ENCODE peak calls at places on chromosomes 6 and 20, in nine cellular contexts. D is endothelial cell of umbilical vein, A is HepG2, X is WTC11, W is A549, P is HCT116, B is SK-N-SH, R is K562, S is GM12878. M is an unnamed sample.

GRCh38 chr6:99348823-99349619 is 453 bp downstream of the FAXC start:
- DNase-seq in W (no peak), S (no peak), X (peak), B (peak), A (no peak), D (no peak), R (peak), P (no peak), M (no peak)

GRCh38 chr6:27814665-27815424 is 97.4 kb downstream of the OR2B2 start:
- DNase-seq in B (peak), P (peak), X (peak), D (peak), S (peak), W (no peak), R (no peak), A (peak), M (peak)

GRCh38 chr6:37781788-37782187 is 37.7 kb upstream of the ZFAND3 start:
- DNase-seq in X (no peak), W (no peak), P (no peak), B (no peak), D (no peak), R (no peak), S (no peak), A (no peak), M (no peak)

GRCh38 chr6:164322533-164322932 is 908.0 kb downstream of the QKI start:
- DNase-seq in W (no peak), R (no peak), P (no peak), X (no peak), S (no peak), B (no peak), D (peak), A (no peak), M (no peak)

GRCh38 chr20:46270977-46271744 is 37.1 kb downstream of the CDH22 start:
- DNase-seq in B (no peak), W (no peak), P (no peak), A (no peak), D (no peak), R (no peak), X (no peak), S (no peak), M (no peak)

GRCh38 chr20:846894-847278 is 13.4 kb downstream of the FAM110A start:
- DNase-seq in R (no peak), A (no peak), D (no peak), X (no peak), B (no peak), W (no peak), S (no peak), P (no peak), M (peak)

GRCh38 chr6:51842487-51843469 is 244.6 kb downstream of the PKHD1 start:
- DNase-seq in D (no peak), W (no peak), S (no peak), P (no peak), R (no peak), A (peak), B (no peak), X (no peak), M (no peak)

GRCh38 chr20:4216866-4217265 is 201.5 kb upstream of the RNF24 start:
- DNase-seq in S (no peak), P (no peak), R (no peak), W (no peak), D (no peak), X (no peak), B (no peak), A (no peak), M (no peak)

GRCh38 chr6:107490568-107491058 is 696 bp downstream of the SOBP start:
- DNase-seq in A (no peak), W (no peak), X (no peak), R (no peak), B (peak), P (no peak), D (no peak), S (no peak), M (peak)

GRCh38 chr20:63538204-63539091 is 1.3 kb upstream of the PTK6 start:
- DNase-seq in R (no peak), A (peak), D (no peak), P (no peak), S (no peak), B (no peak), X (peak), W (peak), M (no peak)

GRCh38 chr6:158923801-158924498 is 76.1 kb downstream of the RSPH3 start:
- DNase-seq in R (no peak), P (no peak), B (no peak), W (no peak), S (no peak), X (no peak), A (no peak), D (no peak), M (no peak)

GRCh38 chr6:161439093-161439492 is 165.2 kb upstream of the AGPAT4 start:
- DNase-seq in D (peak), B (no peak), P (peak), X (no peak), S (no peak), A (no peak), W (peak), R (peak), M (no peak)

DNA sequence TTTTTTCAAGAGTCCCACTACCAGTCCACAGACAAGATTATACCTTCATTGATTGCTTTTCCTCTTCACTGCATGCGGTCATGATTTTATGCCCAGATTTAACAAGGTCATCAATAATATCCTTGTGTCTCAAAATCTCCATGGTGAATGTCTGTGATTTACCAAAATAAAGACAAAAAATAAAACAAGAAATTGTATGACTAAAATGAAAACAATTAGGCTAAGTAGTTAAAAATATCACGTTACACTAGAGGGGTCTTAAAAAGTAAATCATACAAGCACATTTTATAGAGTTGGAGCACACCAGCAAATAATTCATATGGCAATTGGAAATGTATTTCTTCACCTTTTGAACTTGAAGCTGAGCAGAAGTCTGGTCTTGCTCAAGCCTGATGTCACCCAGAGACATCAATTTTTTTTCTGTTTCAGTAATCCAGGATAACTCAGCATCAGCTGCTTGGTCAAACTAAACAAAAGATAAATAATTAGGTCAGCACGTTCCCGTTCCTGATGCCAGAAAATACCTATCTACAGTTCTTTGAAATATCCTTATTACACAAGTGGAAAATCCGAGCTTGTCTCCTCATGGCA is 125.4 kb downstream of the DST start:
- DNase-seq in A (no peak), W (no peak), R (no peak), P (no peak), X (no peak), B (no peak), D (no peak), S (no peak), M (no peak)
- TF ChIP-seq MAX in A (no peak), W (no peak), R (no peak), P (no peak), X (no peak), B (no peak), D (no peak), S (no peak), M (no peak)

GRCh38 chr20:57009775-57010174 is 256.7 kb downstream of the BMP7 start:
- DNase-seq in R (no peak), A (no peak), W (no peak), P (no peak), B (no peak), X (no peak), D (no peak), S (no peak), M (no peak)

GRCh38 chr20:57009355-57009754 is 257.1 kb downstream of the BMP7 start:
- DNase-seq in W (no peak), R (no peak), B (no peak), D (no peak), P (no peak), A (no peak), S (no peak), X (no peak), M (no peak)

GRCh38 chr20:57007171-57007540 is 259.3 kb downstream of the BMP7 start:
- DNase-seq in R (no peak), P (no peak), B (no peak), W (no peak), A (no peak), X (no peak), D (no peak), S (peak), M (peak)

GRCh38 chr20:57006411-57007170 is 259.9 kb downstream of the BMP7 start:
- DNase-seq in R (no peak), X (no peak), A (no peak), S (peak), W (peak), D (no peak), P (no peak), B (no peak), M (no peak)

DNA sequence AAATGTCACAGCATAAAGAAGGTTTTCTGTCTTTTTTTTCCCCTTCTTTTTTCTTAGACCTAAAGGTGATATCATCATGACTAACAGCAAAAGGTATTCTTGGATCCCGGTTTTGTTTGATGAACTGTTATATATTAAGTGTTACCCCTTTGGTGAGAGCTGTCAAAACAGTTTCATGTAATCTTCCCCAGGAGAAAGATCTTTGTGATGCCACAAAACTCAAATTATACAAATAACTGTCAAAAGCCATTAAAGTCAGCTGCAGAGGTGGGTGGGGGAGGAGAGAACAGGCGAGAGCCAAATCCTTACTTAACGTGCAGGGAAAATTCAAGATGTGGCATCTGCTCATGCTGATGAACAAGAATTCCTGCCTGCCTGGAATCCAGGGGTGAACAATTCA is 258.2 kb downstream of the BMP7 start:
- DNase-seq in X (no peak), S (no peak), R (no peak), D (no peak), W (no peak), P (no peak), B (no peak), A (no peak), M (no peak)
- TF ChIP-seq MAX in X (no peak), S (no peak), R (no peak), D (no peak), W (peak), P (no peak), B (no peak), A (no peak), M (no peak)

GRCh38 chr6:85361643-85362014 is 88.3 kb upstream of the NT5E start:
- DNase-seq in S (no peak), B (no peak), P (no peak), X (no peak), D (no peak), A (no peak), R (no peak), W (no peak), M (no peak)

GRCh38 chr6:85364354-85364753 is 85.5 kb upstream of the NT5E start:
- DNase-seq in D (peak), S (no peak), A (no peak), X (no peak), R (no peak), B (no peak), W (peak), P (peak), M (no peak)

GRCh38 chr6:85362652-85363310 is 87.1 kb upstream of the NT5E start:
- DNase-seq in P (no peak), A (no peak), B (no peak), X (no peak), W (no peak), R (no peak), D (no peak), S (no peak), M (no peak)

GRCh38 chr6:85363870-85364269 is 86.0 kb upstream of the NT5E start:
- DNase-seq in W (no peak), S (no peak), D (no peak), B (no peak), X (no peak), P (no peak), R (no peak), A (no peak), M (no peak)

GRCh38 chr6:85360794-85361642 is 88.9 kb upstream of the NT5E start:
- DNase-seq in B (no peak), R (no peak), X (no peak), S (no peak), A (peak), P (peak), W (peak), D (peak), M (peak)
- TF ChIP-seq MAX in B (peak), R (no peak), X (no peak), S (no peak), A (no peak), P (peak), W (peak), D (no peak), M (no peak)

GRCh38 chr6:112485813-112486212 is 138.7 kb downstream of the RFPL4B start:
- DNase-seq in D (peak), A (no peak), P (no peak), B (no peak), S (no peak), W (no peak), R (no peak), X (no peak), M (no peak)
- TF ChIP-seq MAX in D (no peak), A (no peak), P (no peak), B (no peak), S (no peak), W (no peak), R (no peak), X (no peak), M (no peak)

DNA sequence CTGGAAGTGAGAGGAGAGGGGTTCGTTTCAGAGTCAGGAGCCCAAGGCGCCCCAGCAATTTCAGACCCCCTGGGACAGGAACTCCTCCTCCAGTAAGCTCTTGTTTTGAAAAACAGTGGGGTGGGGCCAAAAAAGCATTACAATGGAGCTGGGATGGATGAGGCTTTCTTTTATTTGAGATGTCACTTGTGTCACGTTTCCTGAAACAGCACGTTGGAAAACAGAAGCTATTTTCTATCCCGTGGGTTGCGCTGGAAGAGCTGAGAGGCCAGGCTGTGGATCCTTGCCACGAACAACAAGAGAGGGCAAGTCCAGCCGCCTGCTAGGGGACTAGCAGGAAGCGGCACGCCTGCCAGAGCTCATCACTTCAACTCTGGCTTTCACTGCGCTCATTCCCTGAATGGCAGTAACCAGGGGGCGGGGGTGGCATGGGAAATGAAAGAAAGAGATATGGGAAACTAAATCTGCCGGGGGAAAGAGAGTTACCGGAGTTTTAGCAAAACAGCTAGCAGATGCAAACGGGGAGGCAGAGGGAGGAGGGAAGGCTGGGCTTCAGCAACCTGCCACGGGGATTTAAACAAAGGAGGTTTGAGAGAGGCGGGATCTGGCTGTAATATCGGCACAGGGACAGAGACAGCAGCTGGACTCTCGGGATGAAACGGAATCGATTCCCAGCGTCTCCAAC is 34.6 kb downstream of the GCNT2 start:
- DNase-seq in R (no peak), X (peak), P (no peak), A (no peak), W (no peak), D (peak), B (peak), S (no peak), M (no peak)
- TF ChIP-seq MAX in R (no peak), X (no peak), P (no peak), A (no peak), W (no peak), D (no peak), B (no peak), S (no peak), M (no peak)

GRCh38 chr6:116633685-116634084 is 17.4 kb downstream of the RSPH4A start:
- DNase-seq in X (no peak), A (peak), P (no peak), B (peak), S (no peak), W (peak), D (no peak), R (no peak), M (peak)
- TF ChIP-seq MAX in X (no peak), A (no peak), P (no peak), B (no peak), S (no peak), W (no peak), D (no peak), R (no peak), M (no peak)